ENCODE peak calls at places on chromosome 16, in four cellular contexts. C is HL-60, H is GM12878, N is K562. E is an unnamed sample.

GRCh38 chr16:54320895-54321294 is 34.3 kb upstream of the IRX3 start:
- DNase-seq in C (no peak), H (no peak), N (no peak), E (no peak)

GRCh38 chr16:53629607-53630312 is 73.9 kb downstream of the RPGRIP1L start:
- DNase-seq in C (no peak), N (no peak), H (no peak), E (no peak)

GRCh38 chr16:11757671-11758545 is 15.3 kb upstream of the TXNDC11 start:
- DNase-seq in C (no peak), N (no peak), H (no peak), E (no peak)

GRCh38 chr16:53131363-53132071 is 76.7 kb downstream of the CHD9 start:
- DNase-seq in C (peak; percentile 55), H (no peak), N (peak; percentile 82), E (peak; percentile 60)

GRCh38 chr16:15897834-15898254 is 9.4 kb upstream of the CEP20 start:
- DNase-seq in C (peak; percentile 6), N (no peak), H (peak; percentile 76), E (peak; percentile 43)

GRCh38 chr16:24998201-24998600 is 17.0 kb downstream of the ARHGAP17 start:
- DNase-seq in N (no peak), H (no peak), C (no peak), E (no peak)

GRCh38 chr16:47056704-47057630 is 83.5 kb upstream of the DNAJA2 start:
- DNase-seq in C (no peak), N (no peak), H (no peak), E (no peak)

GRCh38 chr16:88975511-88976061 is 1.4 kb downstream of the CBFA2T3 start:
- DNase-seq in H (no peak), N (peak; percentile 43), C (peak; percentile 45), E (no peak)

GRCh38 chr16:88430524-88431446 is 22.3 kb upstream of the ZFPM1 start:
- DNase-seq in H (no peak), C (no peak), N (peak; percentile 52), E (peak; percentile 91)

GRCh38 chr16:58640949-58641348 is 11.3 kb upstream of the CNOT1 start:
- DNase-seq in H (no peak), C (no peak), N (no peak), E (no peak)

GRCh38 chr16:13902052-13902451 is 17.9 kb upstream of the ERCC4 start:
- DNase-seq in N (no peak), H (no peak), C (no peak), E (no peak)

GRCh38 chr16:83233153-83233552 is 574.6 kb upstream of the HSBP1 start:
- DNase-seq in C (no peak), N (no peak), H (no peak), E (no peak)

GRCh38 chr16:47136101-47136820 is 7.5 kb downstream of the NETO2 start:
- DNase-seq in N (no peak), C (peak; percentile 10), H (no peak), E (no peak)

GRCh38 chr16:55571191-55571897 is 4.9 kb downstream of the CAPNS2 start:
- DNase-seq in N (no peak), C (no peak), H (no peak), E (no peak)

GRCh38 chr16:56789360-56789759 is 59.4 kb downstream of the NUP93 start:
- DNase-seq in N (peak; percentile 14), C (peak; percentile 66), H (no peak), E (no peak)

GRCh38 chr16:78792952-78793351 is 693.5 kb downstream of the WWOX start:
- DNase-seq in H (no peak), C (no peak), N (no peak), E (no peak)

GRCh38 chr16:6493555-6493954 is 839.1 kb upstream of the RBFOX1 start:
- DNase-seq in C (no peak), N (no peak), H (no peak), E (no peak)

GRCh38 chr16:31243734-31244670 is 15.8 kb upstream of the ITGAM start:
- DNase-seq in C (peak; percentile 86), H (peak; percentile 53), N (no peak), E (no peak)

GRCh38 chr16:29862383-29862883 is 593 bp downstream of the CDIPT start:
- DNase-seq in H (no peak), N (peak; percentile 28), C (peak; percentile 10), E (no peak)

GRCh38 chr16:12538667-12539081 is 265.0 kb downstream of the CPPED1 start:
- DNase-seq in H (no peak), N (no peak), C (no peak), E (no peak)

GRCh38 chr16:89685916-89686315 is 573 bp upstream of the CDK10 start:
- DNase-seq in N (no peak), C (no peak), H (no peak), E (no peak)

GRCh38 chr16:23141033-23141432 is 8.2 kb downstream of the USP31 start:
- DNase-seq in N (no peak), H (no peak), C (no peak), E (no peak)

GRCh38 chr16:88469615-88470395 is 16.7 kb downstream of the ZFPM1 start:
- DNase-seq in N (no peak), C (no peak), H (no peak), E (no peak)

GRCh38 chr16:30846649-30847402 is 47.1 kb downstream of the BCL7C start:
- DNase-seq in C (no peak), H (no peak), N (no peak), E (no peak)

GRCh38 chr16:53904533-53904932 is 200.6 kb downstream of the FTO start:
- DNase-seq in N (no peak), H (no peak), C (no peak), E (no peak)

GRCh38 chr16:12390074-12390473 is 413.5 kb downstream of the SNX29 start:
- DNase-seq in C (no peak), H (no peak), N (no peak), E (no peak)

GRCh38 chr16:30678586-30678970 is 20.3 kb downstream of the FBRS start:
- DNase-seq in H (no peak), N (no peak), C (no peak), E (no peak)

GRCh38 chr16:60945225-60945624 is 1091.0 kb downstream of the CDH8 start:
- DNase-seq in H (no peak), C (no peak), N (peak; percentile 19), E (no peak)

GRCh38 chr16:81852347-81852746 is 73.3 kb downstream of the PLCG2 start:
- DNase-seq in C (no peak), H (no peak), N (no peak), E (no peak)

DNA sequence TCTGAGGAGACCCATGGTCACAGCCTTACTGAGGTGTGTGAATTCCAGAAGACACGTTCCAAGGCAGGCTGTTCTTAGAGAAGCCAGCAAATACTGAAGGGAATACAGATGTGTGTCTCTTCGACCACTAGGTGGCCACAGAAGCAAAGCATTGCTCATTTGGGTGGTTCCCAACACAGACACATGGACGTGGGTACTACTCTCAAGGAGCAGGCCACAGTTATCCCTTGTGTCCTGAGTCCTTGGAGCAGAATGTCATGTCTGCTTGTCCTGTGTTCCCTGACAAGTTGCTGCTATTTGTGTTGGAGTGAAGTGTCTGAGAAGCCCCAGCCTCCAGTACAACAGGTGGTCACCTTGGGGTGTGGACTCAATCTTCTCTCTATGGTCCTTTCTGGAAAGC is 30.3 kb downstream of the HMOX2 start:
- DNase-seq in N (peak; percentile 58), H (peak; percentile 39), C (peak; percentile 83), E (peak; percentile 44)
- TF ChIP-seq SPI1 in N (no peak), H (no peak), C (no peak), E (no peak)

GRCh38 chr16:67990018-67990386 is 9.3 kb downstream of the DPEP2 start:
- DNase-seq in C (no peak), H (no peak), N (no peak), E (no peak)

GRCh38 chr16:67989322-67990017 is 9.2 kb upstream of the DPEP3 start:
- DNase-seq in H (no peak), C (no peak), N (no peak), E (no peak)

GRCh38 chr16:67992661-67993206 is 6.5 kb downstream of the DPEP2 start:
- DNase-seq in C (no peak), H (no peak), N (no peak), E (no peak)

GRCh38 chr16:67995423-67995822 is 3.9 kb downstream of the DPEP2 start:
- DNase-seq in H (no peak), C (no peak), N (no peak), E (no peak)

GRCh38 chr16:67993207-67994036 is 5.9 kb downstream of the DPEP2 start:
- DNase-seq in H (no peak), N (peak; percentile 95), C (peak; percentile 82), E (peak; percentile 85)
- TF ChIP-seq SPI1 in H (no peak), N (no peak), C (no peak), E (no peak)

DNA sequence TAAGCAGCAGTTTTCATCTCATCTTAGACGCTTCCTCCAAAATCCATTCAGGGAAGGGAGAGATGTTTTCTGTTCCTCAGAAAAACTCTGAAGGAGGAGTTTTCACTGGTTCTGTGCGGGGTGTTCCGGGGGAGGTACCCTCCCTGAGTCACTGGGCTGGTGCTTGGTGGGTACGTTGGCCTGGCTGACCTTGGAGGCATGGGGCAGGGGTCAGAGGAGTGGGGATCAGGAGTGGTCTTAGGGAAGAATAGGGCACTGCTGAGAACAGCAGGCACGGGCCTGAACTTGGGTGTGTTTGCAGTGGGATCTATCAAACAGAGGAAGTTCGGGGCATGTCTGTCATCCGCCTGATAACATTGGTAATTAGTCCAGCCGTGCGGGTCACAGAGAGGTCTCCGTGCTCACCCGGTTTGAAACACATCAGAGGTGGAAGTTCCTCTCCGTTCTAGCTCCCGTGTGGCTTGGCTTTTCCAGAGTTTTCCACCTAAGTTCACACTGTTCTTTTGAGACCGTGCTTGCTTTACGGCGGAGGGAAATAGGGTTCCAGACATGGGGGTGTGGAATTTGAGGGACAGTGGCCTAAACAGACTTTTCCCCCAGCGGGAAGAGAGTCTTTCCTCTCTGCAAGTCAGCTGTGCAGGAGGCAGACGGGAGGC is 59.7 kb upstream of the CIBAR2 start:
- DNase-seq in H (no peak), N (peak; percentile 56), C (no peak), E (no peak)
- TF ChIP-seq SPI1 in H (no peak), N (peak; percentile 87), C (no peak), E (no peak)

DNA sequence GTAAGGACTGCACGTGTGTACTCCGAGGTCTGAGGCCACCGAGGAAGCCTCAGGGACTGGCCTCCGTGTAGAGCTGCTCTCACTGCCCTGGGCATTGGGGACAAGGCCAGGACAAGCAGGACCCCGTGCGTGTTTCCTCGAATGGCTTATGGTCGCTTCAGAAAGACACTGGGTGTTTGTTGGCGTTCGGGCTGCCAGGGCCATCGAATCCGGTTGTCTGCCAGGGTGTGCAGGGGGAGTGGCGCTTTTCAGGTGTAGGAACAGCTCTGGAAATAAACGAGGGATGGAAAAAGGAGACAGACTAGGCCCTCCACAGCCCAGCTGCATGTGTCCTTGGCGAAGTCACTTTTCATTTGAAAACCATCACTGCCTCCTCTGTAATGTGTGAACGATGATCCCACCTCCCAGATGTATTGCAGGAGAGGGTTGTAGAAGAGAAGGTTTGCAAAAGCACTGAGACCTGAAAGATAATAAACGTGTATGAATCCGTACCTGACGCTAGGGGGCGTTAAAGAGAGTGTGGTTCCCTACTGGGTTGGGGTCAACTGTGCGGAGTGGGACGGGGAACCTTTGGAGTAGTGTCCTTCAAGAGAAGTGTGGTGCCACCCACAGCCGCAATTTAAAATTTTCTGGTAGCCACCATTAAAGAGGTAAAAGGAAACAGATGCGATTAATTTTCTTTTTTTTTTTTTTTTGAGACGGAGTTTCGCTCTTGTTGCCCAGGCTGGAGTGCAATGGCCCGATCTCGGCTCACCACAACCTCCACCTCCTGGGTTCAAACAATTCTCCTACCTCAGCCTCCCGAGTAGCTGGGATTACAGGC is 2.1 kb upstream of the ZSCAN10 start:
- DNase-seq in H (no peak), N (peak; percentile 45), C (peak; percentile 69), E (peak; percentile 64)
- TF ChIP-seq SPI1 in H (no peak), N (no peak), C (no peak), E (no peak)

E was measured in GM12891.